ENCODE peak calls at places on chromosomes 16 and 17, in five cellular contexts. O is RWPE1; Q is activated CD4-positive, alpha-beta T cell treated with anti-CD3 and anti-CD28 coated beads, Interleukin-2, amount 10 ng/mL, durations not matched to agents 7 days and 5 days; L is T follicular helper cell; U is cardiac muscle cell. E is an unnamed sample.

GRCh38 chr17:40344321-40345160 is 20.0 kb downstream of the GJD3 start:
- DNase-seq in O (no peak), L (no peak), U (no peak), Q (no peak), E (no peak)

GRCh38 chr17:70588003-70588402 is 418.7 kb downstream of the KCNJ2 start:
- DNase-seq in U (no peak), L (no peak), O (no peak), Q (no peak), E (no peak)

GRCh38 chr17:58232707-58233156 is 5.7 kb upstream of the LPO start:
- DNase-seq in L (no peak), U (peak; percentile 88), Q (no peak), O (no peak), E (no peak)

GRCh38 chr16:68992521-68992920 is 112.9 kb upstream of the HAS3 start:
- DNase-seq in L (no peak), U (peak; percentile 76), O (peak; percentile 42), Q (no peak), E (no peak)

GRCh38 chr17:7931709-7932482 is at the start of the genes CNTROB and TRAPPC1:
- DNase-seq in U (peak; percentile 99), O (peak; percentile 99), Q (peak; percentile 100), L (peak; percentile 99), E (peak; percentile 100)

GRCh38 chr17:81553616-81554181 is 1.5 kb upstream of the FAAP100 start:
- DNase-seq in U (peak; percentile 95), L (no peak), O (peak; percentile 85), Q (no peak), E (no peak)

GRCh38 chr17:56756536-56756935 is 77.2 kb downstream of the C17orf67 start:
- DNase-seq in O (peak; percentile 55), U (peak; percentile 47), Q (no peak), L (no peak), E (no peak)

GRCh38 chr17:59751955-59752413 is 44.5 kb downstream of the VMP1 start:
- DNase-seq in U (no peak), Q (peak; percentile 27), O (no peak), L (no peak), E (peak; percentile 38)

GRCh38 chr17:19533718-19534561 is at the start of gene SLC47A1:
- DNase-seq in L (no peak), O (peak; percentile 30), Q (no peak), U (peak; percentile 27), E (no peak)

GRCh38 chr17:81928497-81929252 is 1.1 kb upstream of the MAFG start:
- DNase-seq in Q (no peak), U (no peak), O (peak; percentile 25), L (no peak), E (no peak)

E was measured in activated CD4-positive, alpha-beta memory T cell treated with anti-CD3 and anti-CD28 coated beads, Interleukin-2, amount 10 ng/mL, durations not matched to agents 7 days and 5 days.